ENCODE peak calls at places on chromosomes 5 and 9, in seven cellular contexts. E is cardiac muscle cell, X is AG10803, W is PC-3, K is GM23338, C is astrocyte of the spinal cord, N is psoas muscle. F is an unnamed sample.
A peak's percentile ranks its signal among the peaks of the same experiment; 100 is the strongest.

GRCh38 chr5:55551904-55552303 is 17.1 kb upstream of the PLPP1 start:
- DNase-seq in E (no peak), X (no peak), W (no peak), K (no peak), C (no peak), N (no peak), F (no peak)

GRCh38 chr5:57383093-57383861 is 99.3 kb downstream of the ACTBL2 start:
- DNase-seq in E (no peak), X (peak; percentile 83), W (peak; percentile 87), K (peak; percentile 5), C (peak; percentile 88), N (no peak), F (peak; percentile 93)

GRCh38 chr9:99497641-99498040 is 275.6 kb downstream of the SEC61B start:
- DNase-seq in E (no peak), X (no peak), W (peak; percentile 16), K (no peak), C (no peak), N (no peak), F (no peak)

GRCh38 chr9:7094576-7094975 is 336.8 kb downstream of the KDM4C start:
- DNase-seq in E (no peak), X (no peak), W (no peak), K (no peak), C (no peak), N (no peak), F (no peak)

GRCh38 chr5:69335341-69335975 is 2.9 kb upstream of the CCDC125 start:
- DNase-seq in E (no peak), X (no peak), W (peak; percentile 24), K (no peak), C (no peak), N (no peak), F (peak; percentile 14)

GRCh38 chr9:90107021-90107771 is 502.4 kb downstream of the GADD45G start:
- DNase-seq in E (no peak), X (peak; percentile 17), W (peak; percentile 49), K (no peak), C (peak; percentile 32), N (peak; percentile 82), F (no peak)

GRCh38 chr9:37339945-37340344 is 82.6 kb upstream of the GRHPR start:
- DNase-seq in E (no peak), X (no peak), W (no peak), K (peak; percentile 28), C (no peak), N (no peak), F (no peak)

GRCh38 chr9:122327175-122327574 is 43.6 kb upstream of the PTGS1 start:
- DNase-seq in E (no peak), X (no peak), W (no peak), K (no peak), C (no peak), N (no peak), F (no peak)

GRCh38 chr5:171667341-171668096 is 118.1 kb upstream of the SMIM23 start:
- DNase-seq in E (no peak), X (peak; percentile 71), W (no peak), K (peak; percentile 91), C (peak; percentile 90), N (peak; percentile 62), F (peak; percentile 77)

GRCh38 chr5:172689801-172690200 is 48.7 kb downstream of the NEURL1B start:
- DNase-seq in E (no peak), X (no peak), W (no peak), K (no peak), C (no peak), N (no peak), F (no peak)

GRCh38 chr9:33192493-33193245 is 25.5 kb upstream of the B4GALT1 start:
- DNase-seq in E (no peak), X (peak; percentile 61), W (no peak), K (no peak), C (no peak), N (no peak), F (no peak)

GRCh38 chr9:85332487-85332886 is 409.3 kb downstream of the AGTPBP1 start:
- DNase-seq in E (peak; percentile 18), X (no peak), W (peak; percentile 8), K (peak; percentile 86), C (no peak), N (no peak), F (no peak)

GRCh38 chr5:160685695-160686094 is 166.3 kb downstream of the ATP10B start:
- DNase-seq in E (peak; percentile 36), X (no peak), W (peak; percentile 7), K (peak; percentile 75), C (no peak), N (no peak), F (no peak)

GRCh38 chr9:37179576-37179975 is 59.2 kb downstream of the ZCCHC7 start:
- DNase-seq in E (no peak), X (no peak), W (no peak), K (no peak), C (no peak), N (no peak), F (no peak)

GRCh38 chr5:17614872-17615605 is 4.8 kb downstream of the TAF11L12 start:
- DNase-seq in E (no peak), X (no peak), W (no peak), K (no peak), C (no peak), N (no peak), F (no peak)

GRCh38 chr9:133129001-133129799 is 8.2 kb upstream of the RALGDS start:
- DNase-seq in E (no peak), X (no peak), W (no peak), K (no peak), C (no peak), N (peak; percentile 59), F (no peak)

DNA sequence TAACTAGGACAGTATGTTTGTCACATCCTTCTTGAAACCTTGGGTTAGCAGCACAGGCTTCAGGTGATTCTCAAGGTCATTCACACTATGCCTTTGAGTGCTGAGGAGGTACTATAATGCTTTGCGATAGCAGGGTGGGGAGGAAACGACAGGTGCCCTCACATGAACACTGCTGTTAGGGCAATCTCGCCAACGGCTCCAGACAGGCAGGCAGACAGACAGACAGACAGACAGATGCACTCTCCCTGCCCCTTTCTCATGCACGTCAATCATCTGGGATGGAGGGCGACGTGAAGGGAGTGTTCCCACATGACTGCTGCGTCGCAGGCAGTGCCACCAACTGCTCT is 82.9 kb downstream of the RAPGEF1 start:
- DNase-seq in E (no peak), X (no peak), W (no peak), K (no peak), C (no peak), N (no peak), F (no peak)
- H3K4me3 ChIP-seq in E (no peak overlapping the region), X (no peak overlapping the region), W (no peak overlapping the region), K (no peak overlapping the region), C (no peak overlapping the region), N (no peak overlapping the region), F (no peak overlapping the region)

GRCh38 chr9:98217255-98217654 is 24.8 kb upstream of the CORO2A start:
- DNase-seq in E (no peak), X (no peak), W (no peak), K (no peak), C (no peak), N (peak; percentile 28), F (no peak)

GRCh38 chr9:98215266-98215665 is 22.8 kb upstream of the CORO2A start:
- DNase-seq in E (no peak), X (no peak), W (no peak), K (no peak), C (no peak), N (peak; percentile 18), F (no peak)

GRCh38 chr9:98216391-98216790 is 24.0 kb upstream of the CORO2A start:
- DNase-seq in E (no peak), X (no peak), W (no peak), K (no peak), C (no peak), N (peak; percentile 3), F (no peak)

GRCh38 chr9:98214811-98215210 is 22.4 kb upstream of the CORO2A start:
- DNase-seq in E (no peak), X (no peak), W (no peak), K (no peak), C (no peak), N (no peak), F (no peak)

GRCh38 chr9:98215821-98216220 is 23.4 kb upstream of the CORO2A start:
- DNase-seq in E (peak; percentile 40), X (peak; percentile 31), W (peak; percentile 17), K (peak; percentile 65), C (no peak), N (peak; percentile 35), F (peak; percentile 39)
- TF ChIP-seq CTCF in E (peak; percentile 55), X (peak; percentile 58), W (peak; percentile 57), K (peak; percentile 72), C (peak; percentile 64), N (peak; percentile 4), F (peak; percentile 52)

GRCh38 chr5:59356813-59357381 is 536.6 kb downstream of the PDE4D start:
- DNase-seq in E (peak; percentile 89), X (no peak), W (no peak), K (peak; percentile 78), C (no peak), N (peak; percentile 81), F (no peak)

GRCh38 chr5:59357421-59357977 is 536.0 kb downstream of the PDE4D start:
- DNase-seq in E (peak; percentile 90), X (no peak), W (no peak), K (peak; percentile 44), C (peak; percentile 30), N (no peak), F (peak; percentile 66)

GRCh38 chr5:59354811-59355210 is 538.7 kb downstream of the PDE4D start:
- DNase-seq in E (no peak), X (no peak), W (no peak), K (no peak), C (no peak), N (no peak), F (no peak)

GRCh38 chr5:59351076-59351794 is 542.3 kb downstream of the PDE4D start:
- DNase-seq in E (no peak), X (peak; percentile 1), W (no peak), K (no peak), C (peak; percentile 41), N (peak; percentile 43), F (peak; percentile 70)

GRCh38 chr5:59354274-59354673 is 539.3 kb downstream of the PDE4D start:
- DNase-seq in E (no peak), X (no peak), W (peak; percentile 2), K (no peak), C (no peak), N (no peak), F (no peak)
- H3K4me3 ChIP-seq in E (peak overlapping the region; percentile 53), X (no peak overlapping the region), W (no peak overlapping the region), K (no peak overlapping the region), C (no peak overlapping the region), N (peak overlapping the region; percentile 74), F (no peak overlapping the region)

DNA sequence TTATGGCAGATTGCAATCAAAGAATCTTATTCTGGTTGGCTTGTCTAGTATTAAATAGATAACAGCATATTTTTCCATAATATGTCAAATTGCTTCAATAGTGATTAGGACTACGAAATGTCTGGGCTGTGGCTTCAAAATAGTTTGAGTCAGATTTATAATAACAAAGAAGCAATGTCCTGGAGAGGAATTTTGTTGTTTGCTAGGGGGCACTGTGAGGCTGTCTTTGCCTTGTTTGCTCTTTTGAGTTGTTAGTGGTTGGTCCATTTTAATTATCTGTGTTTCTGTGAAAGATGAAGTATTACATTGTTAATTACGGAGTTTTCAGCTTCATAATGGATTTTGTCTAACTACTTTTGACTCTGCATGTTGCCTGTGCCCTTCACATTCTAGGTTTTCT is 713.6 kb downstream of the TLE4 start:
- DNase-seq in E (peak; percentile 2), X (no peak), W (peak; percentile 36), K (peak; percentile 67), C (peak; percentile 12), N (no peak), F (peak; percentile 3)
- TF ChIP-seq CTCF in E (peak; percentile 9), X (no peak), W (peak; percentile 61), K (peak; percentile 74), C (peak; percentile 35), N (no peak), F (peak; percentile 2)